ENCODE peak calls at places on chromosomes 13 and 19, in four cellular contexts. L is K562, D is HepG2, S is HEK293T. R is an unnamed sample.

GRCh38 chr19:32373614-32374295 is 28.3 kb downstream of the ZNF507 start:
- DNase-seq in L (peak; percentile 75), S (peak; percentile 15), D (peak; percentile 100), R (no peak)

GRCh38 chr19:16067205-16067938 is 8.9 kb upstream of the TPM4 start:
- DNase-seq in S (no peak), L (no peak), D (no peak), R (no peak)

GRCh38 chr19:48329167-48329891 is 4.0 kb downstream of the EMP3 start:
- DNase-seq in L (peak; percentile 52), D (no peak), S (no peak), R (peak; percentile 42)

GRCh38 chr13:28583661-28584091 is 75.3 kb upstream of the POMP start:
- DNase-seq in L (peak; percentile 33), D (no peak), S (no peak), R (no peak)

GRCh38 chr13:41053384-41053826 is 7.9 kb upstream of the WBP4 start:
- DNase-seq in D (no peak), L (no peak), S (no peak), R (peak; percentile 79)

GRCh38 chr19:51325161-51325979 is 13.9 kb downstream of the IGLON5 start:
- DNase-seq in S (no peak), L (no peak), D (no peak), R (no peak)

GRCh38 chr13:113953561-113953960 is 20.3 kb downstream of the C13orf46 start:
- DNase-seq in D (no peak), L (no peak), S (no peak), R (no peak)

GRCh38 chr19:46994141-46994686 is 25.4 kb upstream of the NPAS1 start:
- DNase-seq in S (no peak), D (no peak), L (no peak), R (no peak)

GRCh38 chr13:33229446-33230177 is 55.9 kb downstream of the STARD13 start:
- DNase-seq in D (peak; percentile 92), S (no peak), L (no peak), R (no peak)

GRCh38 chr19:16779539-16780163 is 49.5 kb upstream of the SIN3B start:
- DNase-seq in S (no peak), D (no peak), L (no peak), R (no peak)

GRCh38 chr19:9937001-9937411 is 691 bp upstream of the OLFM2 start:
- DNase-seq in D (no peak), L (no peak), S (no peak), R (no peak)

GRCh38 chr13:31835932-31836331 is 96.6 kb downstream of the RXFP2 start:
- DNase-seq in D (peak; percentile 5), S (no peak), L (no peak), R (no peak)

GRCh38 chr13:58773280-58773859 is 1141.8 kb downstream of the PCDH17 start:
- DNase-seq in L (no peak), D (no peak), S (no peak), R (no peak)

GRCh38 chr19:40305403-40305802 is 20.3 kb upstream of the AKT2 start:
- DNase-seq in L (peak; percentile 86), S (peak; percentile 80), D (peak; percentile 78), R (peak; percentile 38)

GRCh38 chr13:87498681-87499080 is 172.5 kb upstream of the SLITRK5 start:
- DNase-seq in L (no peak), S (peak; percentile 46), D (peak; percentile 0), R (no peak)

GRCh38 chr13:35162420-35162819 is 220.3 kb downstream of the NBEA start:
- DNase-seq in L (no peak), D (no peak), S (no peak), R (no peak)

GRCh38 chr13:42836930-42837329 is 55.5 kb downstream of the FAM216B start:
- DNase-seq in L (no peak), D (no peak), S (peak; percentile 19), R (no peak)

GRCh38 chr13:78897200-78897599 is 238.2 kb upstream of the OBI1 start:
- DNase-seq in D (no peak), S (no peak), L (no peak), R (no peak)

GRCh38 chr19:48480476-48481190 is 11.5 kb downstream of the CYTH2 start:
- DNase-seq in D (no peak), S (no peak), L (no peak), R (no peak)

GRCh38 chr13:71877280-71877653 is 10.3 kb upstream of the DACH1 start:
- DNase-seq in L (no peak), D (no peak), S (no peak), R (no peak)

GRCh38 chr19:46192990-46193650 is 36.4 kb upstream of the IGFL1 start:
- DNase-seq in D (peak; percentile 87), S (peak; percentile 39), L (peak; percentile 83), R (no peak)

GRCh38 chr19:53285087-53285486 is 17.6 kb upstream of the VN1R4 start:
- DNase-seq in D (no peak), L (no peak), S (no peak), R (no peak)

GRCh38 chr19:7673995-7674667 is 2.8 kb upstream of the MCEMP1 start:
- DNase-seq in D (peak; percentile 21), L (peak; percentile 90), S (peak; percentile 86), R (no peak)

GRCh38 chr19:8324186-8325050 is 3.1 kb downstream of the RPS28 start:
- DNase-seq in D (no peak), L (peak; percentile 21), S (no peak), R (no peak)

DNA sequence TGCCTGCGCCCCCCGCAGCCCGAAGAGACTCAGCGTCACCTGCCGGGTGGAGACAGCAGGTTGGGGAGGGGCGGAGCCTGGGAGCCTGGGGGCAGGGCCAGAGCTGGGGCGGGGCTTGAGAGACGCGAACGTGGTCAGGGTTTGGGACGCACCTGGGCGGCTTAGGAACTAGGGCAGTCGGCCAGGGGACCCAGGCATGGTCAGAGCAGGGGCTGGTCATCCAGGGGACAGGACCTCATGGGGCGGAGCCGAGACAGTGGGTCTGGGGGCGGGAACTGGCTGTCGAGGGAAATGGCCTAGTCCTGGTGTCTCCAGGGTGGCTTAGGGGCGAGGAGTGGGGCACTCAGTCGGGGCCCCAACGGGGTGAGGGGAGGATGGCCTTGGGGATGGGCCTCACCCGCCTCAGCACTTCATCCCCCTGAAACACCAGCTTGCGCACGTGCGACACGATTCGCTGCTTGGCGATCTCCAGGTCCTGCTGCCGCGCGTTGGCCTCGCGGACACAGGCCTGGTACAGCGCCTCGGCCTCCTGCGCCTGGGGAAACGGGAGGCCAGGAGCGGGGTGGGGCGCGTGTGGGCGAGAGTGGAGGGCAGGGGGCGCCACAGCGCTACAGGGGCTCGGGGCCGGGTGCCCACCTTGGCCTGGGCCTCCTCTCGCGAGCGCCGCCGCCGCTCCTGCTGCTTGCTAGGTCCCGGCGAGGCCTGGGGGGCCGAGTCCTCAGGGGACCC is 5.8 kb downstream of the GMIP start:
- DNase-seq in D (no peak), L (no peak), S (no peak), R (no peak)
- TF ChIP-seq FOXM1 in D (no peak), L (no peak), S (no peak), R (no peak)

GRCh38 chr19:3591876-3592613 is 6.8 kb downstream of the GIPC3 start:
- DNase-seq in L (no peak), D (no peak), S (no peak), R (no peak)

GRCh38 chr19:3599776-3600183 is 6.9 kb downstream of the TBXA2R start:
- DNase-seq in S (peak; percentile 58), L (peak; percentile 35), D (no peak), R (no peak)

GRCh38 chr19:3593156-3593555 is 7.9 kb downstream of the GIPC3 start:
- DNase-seq in L (no peak), D (no peak), S (no peak), R (no peak)

GRCh38 chr19:3590991-3591659 is 5.8 kb downstream of the GIPC3 start:
- DNase-seq in L (no peak), D (no peak), S (no peak), R (no peak)

GRCh38 chr19:3595521-3596061 is 10.3 kb downstream of the GIPC3 start:
- DNase-seq in L (no peak), S (no peak), D (no peak), R (no peak)
- TF ChIP-seq FOXM1 in L (no peak), S (no peak), D (no peak), R (no peak)

GRCh38 chr13:36882829-36883390 is 37.1 kb downstream of the SMAD9 start:
- DNase-seq in S (no peak), L (no peak), D (peak; percentile 99), R (no peak)

GRCh38 chr13:36880961-36881360 is 39.1 kb downstream of the SMAD9 start:
- DNase-seq in D (no peak), S (no peak), L (no peak), R (no peak)

GRCh38 chr13:36875955-36876354 is 44.1 kb downstream of the SMAD9 start:
- DNase-seq in S (no peak), D (no peak), L (no peak), R (no peak)

GRCh38 chr13:36875431-36875830 is 44.6 kb downstream of the SMAD9 start:
- DNase-seq in S (no peak), D (no peak), L (no peak), R (no peak)

GRCh38 chr13:36879218-36879938 is 40.7 kb downstream of the SMAD9 start:
- DNase-seq in S (no peak), D (no peak), L (no peak), R (no peak)
- TF ChIP-seq FOXM1 in S (no peak), D (no peak), L (no peak), R (no peak)

GRCh38 chr19:18274303-18274775 is at the start of gene IQCN:
- DNase-seq in L (no peak), S (no peak), D (peak; percentile 62), R (no peak)
- TF ChIP-seq FOXM1 in L (no peak), S (no peak), D (no peak), R (no peak)

DNA sequence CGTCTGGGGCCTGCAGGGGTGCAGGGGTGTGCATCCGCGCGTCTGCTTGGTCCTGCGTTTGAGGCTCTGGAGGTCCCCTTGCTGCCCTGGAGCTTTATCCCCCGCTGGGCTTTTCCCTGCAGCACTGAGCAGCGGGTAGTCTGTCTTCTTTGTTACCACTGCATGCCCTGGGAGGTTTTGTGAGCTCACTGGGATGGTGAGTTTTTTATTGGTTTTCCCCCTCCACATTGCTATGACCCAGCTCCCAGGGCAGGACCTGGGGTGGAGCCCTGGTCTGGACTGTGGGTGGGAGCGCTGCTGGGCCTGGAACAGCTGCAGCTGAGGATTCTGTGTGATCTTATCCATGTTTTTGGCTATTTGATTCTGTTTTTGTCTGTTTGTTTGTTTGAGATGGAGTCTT is 2.8 kb upstream of the ZNF628 start:
- DNase-seq in S (no peak), L (no peak), D (no peak), R (no peak)
- TF ChIP-seq FOXM1 in S (no peak), L (no peak), D (no peak), R (no peak)

GRCh38 chr13:109790951-109791605 is 4.7 kb upstream of the IRS2 start:
- DNase-seq in L (peak; percentile 54), S (peak; percentile 9), D (peak; percentile 22), R (no peak)

GRCh38 chr13:109792416-109793090 is 6.2 kb upstream of the IRS2 start:
- DNase-seq in D (no peak), S (no peak), L (no peak), R (no peak)

GRCh38 chr13:109789262-109789661 is 2.9 kb upstream of the IRS2 start:
- DNase-seq in S (no peak), L (no peak), D (no peak), R (no peak)

GRCh38 chr13:109788372-109789195 is 2.2 kb upstream of the IRS2 start:
- DNase-seq in L (no peak), S (no peak), D (no peak), R (no peak)

GRCh38 chr13:109790071-109790470 is 3.7 kb upstream of the IRS2 start:
- DNase-seq in D (no peak), L (no peak), S (no peak), R (no peak)
- TF ChIP-seq FOXM1 in D (no peak), L (no peak), S (no peak), R (no peak)

R was measured in GM12878.